ENCODE peak calls at places on chromosomes 4 and X, in six cellular contexts. Z is fibroblast of mammary gland; B is ovary; O is HCT116; S is CD4-positive, CD25-positive, alpha-beta regulatory T cell; K is heart left ventricle. N is an unnamed sample.

GRCh38 chr4:142314183-142314582 is 531.9 kb downstream of the INPP4B start:
- DNase-seq in Z (no peak), B (no peak), O (no peak), S (no peak), K (no peak), N (peak; percentile 70)

GRCh38 chr4:120071192-120071795 is 4.6 kb upstream of the MAD2L1 start:
- DNase-seq in Z (peak; percentile 79), B (no peak), O (peak; percentile 57), S (peak; percentile 68), K (peak; percentile 37), N (peak; percentile 62)

GRCh38 chr4:43682551-43682950 is 766.1 kb downstream of the KCTD8 start:
- DNase-seq in Z (no peak), B (no peak), O (no peak), S (no peak), K (no peak), N (no peak)

GRCh38 chrX:149568701-149569296 is 18.5 kb downstream of the MAGEA9B start:
- DNase-seq in Z (no peak), B (no peak), O (no peak), S (no peak), K (no peak), N (no peak)

GRCh38 chr4:29559281-29559680 is 1160.9 kb upstream of the PCDH7 start:
- DNase-seq in Z (no peak), B (no peak), O (no peak), S (no peak), K (no peak), N (no peak)

GRCh38 chr4:105147226-105148151 is 813 bp downstream of the TET2 start:
- DNase-seq in Z (peak; percentile 34), B (no peak), O (no peak), S (peak; percentile 56), K (peak; percentile 40), N (peak; percentile 45)

GRCh38 chrX:75155830-75156525 is at the start of gene ABCB7:
- DNase-seq in Z (peak; percentile 76), B (peak; percentile 68), O (peak; percentile 35), S (peak; percentile 78), K (peak; percentile 76), N (peak; percentile 68)

GRCh38 chr4:138859249-138859648 is 156.3 kb upstream of the NOCT start:
- DNase-seq in Z (no peak), B (no peak), O (no peak), S (no peak), K (no peak), N (peak; percentile 78)

GRCh38 chrX:40539214-40540142 is 41.3 kb upstream of the ATP6AP2 start:
- DNase-seq in Z (peak; percentile 73), B (peak; percentile 33), O (no peak), S (peak; percentile 80), K (no peak), N (peak; percentile 12)

GRCh38 chr4:165813606-165814005 is 59.4 kb upstream of the TLL1 start:
- DNase-seq in Z (peak; percentile 15), B (no peak), O (no peak), S (no peak), K (no peak), N (no peak)

GRCh38 chr4:55183926-55184599 is 58.7 kb upstream of the KDR start:
- DNase-seq in Z (peak; percentile 98), B (no peak), O (peak; percentile 87), S (no peak), K (no peak), N (no peak)

GRCh38 chrX:13250831-13251612 is 68.8 kb downstream of the ATXN3L start:
- DNase-seq in Z (peak; percentile 97), B (no peak), O (no peak), S (no peak), K (peak; percentile 33), N (no peak)

GRCh38 chr4:173194175-173194574 is 25.6 kb downstream of the GALNT7 start:
- DNase-seq in Z (no peak), B (no peak), O (no peak), S (no peak), K (no peak), N (no peak)

GRCh38 chr4:10582059-10582686 is 102.4 kb downstream of the CLNK start:
- DNase-seq in Z (peak; percentile 67), B (peak; percentile 56), O (peak; percentile 54), S (peak; percentile 35), K (peak; percentile 23), N (peak; percentile 55)

GRCh38 chr4:101264550-101264949 is 82.8 kb downstream of the PPP3CA start:
- DNase-seq in Z (no peak), B (no peak), O (no peak), S (no peak), K (no peak), N (no peak)

GRCh38 chr4:26864904-26865303 is 4.3 kb downstream of the STIM2 start:
- DNase-seq in Z (no peak), B (no peak), O (no peak), S (no peak), K (no peak), N (peak; percentile 76)

GRCh38 chr4:139815646-139816601 is 150.3 kb downstream of the MGST2 start:
- DNase-seq in Z (peak; percentile 88), B (peak; percentile 77), O (no peak), S (no peak), K (peak; percentile 53), N (no peak)

GRCh38 chr4:26510334-26510705 is 20.0 kb upstream of the CCKAR start:
- DNase-seq in Z (no peak), B (no peak), O (no peak), S (no peak), K (no peak), N (no peak)

GRCh38 chrX:112841114-112841819 is 636 bp upstream of the AMOT start:
- DNase-seq in Z (peak; percentile 75), B (peak; percentile 87), O (peak; percentile 68), S (peak; percentile 86), K (peak; percentile 86), N (peak; percentile 86)

GRCh38 chrX:112844250-112844649 is 3.6 kb upstream of the AMOT start:
- DNase-seq in Z (no peak), B (no peak), O (no peak), S (peak; percentile 35), K (no peak), N (no peak)

GRCh38 chrX:112839856-112840255 is 775 bp downstream of the AMOT start:
- DNase-seq in Z (no peak), B (no peak), O (no peak), S (no peak), K (no peak), N (no peak)

GRCh38 chrX:112840382-112841113 is at the start of gene AMOT:
- DNase-seq in Z (peak; percentile 27), B (peak; percentile 81), O (peak; percentile 42), S (peak; percentile 63), K (peak; percentile 84), N (peak; percentile 77)

DNA sequence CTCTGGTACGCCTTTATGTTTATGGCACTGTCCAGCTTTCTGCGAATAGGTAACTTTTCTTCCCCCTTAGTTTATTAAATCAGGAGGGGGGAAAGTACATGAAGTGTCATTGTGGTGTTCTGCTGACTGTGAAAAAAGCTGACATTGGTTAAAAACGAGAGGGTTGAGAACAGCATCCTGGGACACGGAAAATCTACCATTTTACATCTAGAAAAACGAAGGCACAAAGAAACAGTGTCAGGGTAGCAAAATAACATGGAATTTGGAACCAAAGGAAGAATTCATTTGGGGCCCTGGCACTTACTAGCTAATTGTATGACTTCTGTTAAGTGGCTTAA is 1.2 kb upstream of the AMOT start:
- DNase-seq in Z (no peak), B (no peak), O (no peak), S (no peak), K (no peak), N (no peak)
- H3K4me3 ChIP-seq in Z (peak overlapping the region; percentile 38), B (peak overlapping the region; percentile 24), O (peak overlapping the region; percentile 30), S (peak overlapping the region; percentile 84), K (peak overlapping the region; percentile 32), N (no peak overlapping the region)

GRCh38 chrX:16123222-16123786 is at the start of gene GRPR:
- DNase-seq in Z (peak; percentile 85), B (peak; percentile 48), O (peak; percentile 74), S (peak; percentile 73), K (peak; percentile 54), N (peak; percentile 75)
- H3K4me3 ChIP-seq in Z (no peak within 1 kb of the TSS), B (no peak within 1 kb of the TSS), O (no peak within 1 kb of the TSS), S (no peak within 1 kb of the TSS), K (no peak within 1 kb of the TSS), N (no peak within 1 kb of the TSS)

DNA sequence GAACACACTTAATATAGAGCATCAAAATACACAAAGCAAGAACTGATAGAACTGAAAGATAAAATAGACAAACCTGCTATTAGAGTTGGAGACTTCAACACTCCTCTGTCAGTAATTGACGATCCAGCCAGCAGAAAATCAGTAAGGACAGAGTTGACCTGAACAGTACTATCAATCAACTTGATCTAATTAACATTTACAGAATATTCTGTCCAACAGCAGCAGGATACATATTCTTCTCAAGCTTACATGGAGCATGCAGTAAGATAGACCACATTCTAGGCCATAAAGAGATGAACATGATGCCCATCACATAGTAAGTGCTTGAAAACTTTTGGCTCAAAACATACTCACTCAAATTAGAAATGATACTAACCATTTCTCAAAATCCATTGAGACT is 196.7 kb upstream of the KLF3 start:
- DNase-seq in Z (no peak), B (no peak), O (no peak), S (no peak), K (no peak), N (no peak)
- H3K4me3 ChIP-seq in Z (no peak overlapping the region), B (no peak overlapping the region), O (no peak overlapping the region), S (no peak overlapping the region), K (no peak overlapping the region), N (no peak overlapping the region)

GRCh38 chr4:37243722-37244582 is 591 bp upstream of the NWD2 start:
- DNase-seq in Z (peak; percentile 11), B (no peak), O (no peak), S (peak; percentile 9), K (no peak), N (no peak)
- H3K4me3 ChIP-seq in Z (no peak overlapping the region), B (no peak overlapping the region), O (no peak overlapping the region), S (no peak overlapping the region), K (no peak overlapping the region), N (no peak overlapping the region)